ENCODE peak calls at places on chromosomes 5 and 9, in four cellular contexts. T is A549, V is IMR-90, L is GM12878. P is an unnamed sample.

GRCh38 chr9:95505676-95506437 is 10.9 kb downstream of the PTCH1 start:
- DNase-seq in T (peak), L (no peak), V (peak), P (peak)

GRCh38 chr9:74391816-74392215 is 105.3 kb upstream of the RORB start:
- DNase-seq in T (no peak), L (no peak), V (no peak), P (no peak)

GRCh38 chr9:131995382-131995781 is 84.3 kb downstream of the MED27 start:
- DNase-seq in V (peak), T (no peak), L (no peak), P (no peak)

GRCh38 chr5:13659391-13659790 is 285.1 kb downstream of the DNAH5 start:
- DNase-seq in V (peak), T (no peak), L (no peak), P (no peak)

GRCh38 chr5:78361226-78361993 is 993 bp downstream of the SCAMP1 start:
- DNase-seq in T (peak), L (no peak), V (peak), P (peak)

GRCh38 chr5:179549973-179550510 is 312 bp upstream of the RUFY1 start:
- DNase-seq in T (no peak), L (peak), V (no peak), P (no peak)

GRCh38 chr9:98142182-98142924 is 23.3 kb upstream of the TRIM14 start:
- DNase-seq in T (peak), L (no peak), V (no peak), P (no peak)

GRCh38 chr5:78778538-78778937 is 130.0 kb upstream of the LHFPL2 start:
- DNase-seq in T (no peak), V (peak), L (no peak), P (no peak)

GRCh38 chr5:65822696-65823095 is 100.7 kb downstream of the NLN start:
- DNase-seq in T (no peak), L (no peak), V (no peak), P (no peak)

GRCh38 chr5:39696672-39697398 is 272.1 kb upstream of the DAB2 start:
- DNase-seq in L (no peak), V (no peak), T (no peak), P (no peak)

GRCh38 chr5:41748631-41749030 is 121.6 kb downstream of the OXCT1 start:
- DNase-seq in V (peak), L (peak), T (no peak), P (no peak)

GRCh38 chr5:89043676-89044075 is 160.7 kb upstream of the MEF2C start:
- DNase-seq in T (no peak), V (peak), L (no peak), P (no peak)

GRCh38 chr9:127955294-127956015 is 17.8 kb upstream of the DPM2 start:
- DNase-seq in V (peak), L (no peak), T (peak), P (peak)

GRCh38 chr5:38240212-38240611 is 18.1 kb upstream of the EGFLAM start:
- DNase-seq in L (no peak), T (no peak), V (no peak), P (no peak)

GRCh38 chr5:139451878-139452660 is 10.5 kb downstream of the ECSCR start:
- DNase-seq in T (no peak), L (no peak), V (no peak), P (no peak)

GRCh38 chr9:133443982-133444381 is 15.8 kb upstream of the CACFD1 start:
- DNase-seq in T (no peak), V (peak), L (no peak), P (no peak)

GRCh38 chr5:163563112-163563511 is 57.7 kb downstream of the MAT2B start:
- DNase-seq in T (no peak), V (no peak), L (no peak), P (no peak)

GRCh38 chr5:163565492-163565891 is 60.1 kb downstream of the MAT2B start:
- DNase-seq in T (no peak), L (no peak), V (no peak), P (no peak)

GRCh38 chr5:163565931-163566608 is 60.7 kb downstream of the MAT2B start:
- DNase-seq in T (peak), V (peak), L (peak), P (no peak)

GRCh38 chr5:163563880-163564279 is 58.5 kb downstream of the MAT2B start:
- DNase-seq in T (no peak), L (no peak), V (no peak), P (no peak)

GRCh38 chr5:163564321-163564924 is 59.0 kb downstream of the MAT2B start:
- DNase-seq in V (peak), L (peak), T (peak), P (peak)
- TF ChIP-seq BHLHE40 in V (no peak), L (peak), T (no peak), P (no peak)

GRCh38 chr9:77556396-77556795 is 91.7 kb downstream of the GNA14 start:
- DNase-seq in L (no peak), V (no peak), T (no peak), P (no peak)
- TF ChIP-seq BHLHE40 in L (no peak), V (no peak), T (no peak), P (no peak)

DNA sequence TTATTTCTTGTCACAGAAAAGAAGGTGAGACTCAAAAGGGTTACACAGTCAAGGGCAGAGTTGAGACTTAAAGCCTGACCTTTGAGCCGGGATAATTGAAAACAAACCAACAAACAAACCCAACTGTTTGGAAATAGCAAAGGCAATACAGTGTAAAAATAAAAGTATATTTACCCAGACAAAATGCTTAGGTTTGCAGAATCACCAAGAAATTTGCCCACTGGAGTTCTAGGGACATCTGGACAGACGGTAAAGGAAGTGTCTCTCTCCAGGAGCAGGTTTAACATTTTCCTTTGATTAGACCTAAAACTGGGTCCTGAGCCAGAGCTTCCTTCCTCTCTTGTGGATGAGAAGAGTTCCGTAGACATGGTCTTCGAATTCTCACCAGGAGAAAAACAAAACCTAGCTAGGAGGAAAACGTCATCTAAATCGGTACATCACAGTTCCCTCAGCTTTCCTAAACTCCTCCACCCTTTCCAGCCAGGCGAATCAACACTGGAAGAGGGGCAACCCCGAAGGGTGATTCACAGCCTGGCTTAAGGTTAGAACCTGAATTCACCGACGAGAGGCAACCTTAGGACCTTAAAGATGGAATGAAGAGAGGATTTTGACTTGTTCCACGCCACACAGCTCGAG is 673 bp downstream of the CDC25C start:
- DNase-seq in T (no peak), L (no peak), V (no peak), P (no peak)
- TF ChIP-seq BHLHE40 in T (no peak), L (no peak), V (no peak), P (no peak)

GRCh38 chr5:177429248-177430045 is 3.0 kb downstream of the GRK6 start:
- DNase-seq in L (peak), T (no peak), V (no peak), P (no peak)
- TF ChIP-seq BHLHE40 in L (peak), T (no peak), V (no peak), P (no peak)

GRCh38 chr5:61732376-61732775 is 400.3 kb downstream of the ZSWIM6 start:
- DNase-seq in T (no peak), V (no peak), L (no peak), P (no peak)
- TF ChIP-seq BHLHE40 in T (no peak), V (no peak), L (no peak), P (no peak)

DNA sequence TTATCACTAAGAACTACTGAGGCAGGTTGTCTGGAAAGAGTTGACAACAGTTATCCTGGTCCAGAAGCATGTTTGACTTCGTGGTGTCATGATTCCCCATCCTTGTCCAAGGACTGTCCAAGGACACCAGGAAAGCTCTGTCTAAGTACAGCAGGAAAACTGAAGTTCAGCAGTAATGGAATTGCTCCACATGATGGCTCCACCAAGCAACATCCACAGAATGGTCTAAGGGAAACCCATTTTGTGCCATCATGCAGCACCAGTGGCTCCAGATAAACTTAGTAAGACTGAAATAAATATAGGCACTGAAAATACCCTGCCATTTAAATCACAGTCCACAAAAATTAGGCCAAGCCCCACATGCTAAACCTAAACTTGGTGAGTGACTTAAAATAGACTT is 192.8 kb downstream of the CDH18 start:
- DNase-seq in V (peak), T (peak), L (no peak), P (peak)
- TF ChIP-seq BHLHE40 in V (no peak), T (no peak), L (no peak), P (no peak)

P was measured in HEK293T.